ENCODE peak calls at places on chromosomes 7 and 10, in ten cellular contexts. V is GM23338, R is PC-3, W is mammary epithelial cell, I is body of pancreas, Q is brain microvascular endothelial cell, M is tibial artery, A is fibroblast of lung, K is IMR-90, L is GM06990. P is an unnamed sample.

GRCh38 chr10:33876547-33877400 is 542.3 kb upstream of the NRP1 start:
- DNase-seq in A (peak; percentile 58), Q (no peak), W (no peak), L (no peak), V (no peak), R (peak; percentile 31), I (no peak), M (peak; percentile 29), K (no peak), P (peak; percentile 47)

GRCh38 chr7:93015193-93016084 is 102.3 kb downstream of the SAMD9 start:
- DNase-seq in A (peak; percentile 52), W (no peak), M (no peak), L (no peak), K (peak; percentile 80), Q (peak; percentile 26), V (no peak), I (no peak), R (peak; percentile 13), P (no peak)

GRCh38 chr7:73977626-73978618 is 50.1 kb upstream of the ELN start:
- DNase-seq in W (no peak), K (no peak), I (no peak), A (no peak), M (peak; percentile 34), Q (no peak), R (no peak), L (no peak), V (no peak), P (no peak)

GRCh38 chr10:101012525-101013364 is 13.1 kb downstream of the LZTS2 start:
- DNase-seq in K (peak; percentile 95), M (peak; percentile 90), L (no peak), R (peak; percentile 84), V (peak; percentile 90), A (peak; percentile 93), I (peak; percentile 83), Q (peak; percentile 94), W (peak; percentile 93), P (peak; percentile 87)

GRCh38 chr7:47946581-47947354 is 1.5 kb downstream of the PKD1L1 start:
- DNase-seq in M (no peak), A (no peak), W (peak; percentile 46), Q (no peak), V (no peak), R (no peak), I (no peak), L (no peak), K (no peak), P (peak; percentile 65)

GRCh38 chr10:14450041-14450491 is 119.3 kb upstream of the FRMD4A start:
- DNase-seq in M (no peak), V (no peak), L (no peak), R (no peak), A (no peak), W (no peak), I (peak; percentile 53), K (peak; percentile 65), Q (peak; percentile 56), P (peak; percentile 15)

GRCh38 chr10:74371696-74372095 is 220.7 kb downstream of the ADK start:
- DNase-seq in Q (peak; percentile 19), L (no peak), A (peak; percentile 84), V (no peak), K (peak; percentile 51), W (no peak), I (no peak), M (no peak), R (no peak), P (no peak)

GRCh38 chr10:69734797-69735468 is 66.8 kb upstream of the COL13A1 start:
- DNase-seq in W (no peak), M (no peak), I (no peak), K (no peak), A (no peak), V (no peak), R (no peak), L (no peak), Q (no peak), P (no peak)

GRCh38 chr10:25028711-25029110 is 12.3 kb downstream of the THNSL1 start:
- DNase-seq in K (peak; percentile 32), V (no peak), A (no peak), W (peak; percentile 32), Q (no peak), I (no peak), R (peak; percentile 20), L (no peak), M (no peak), P (peak; percentile 40)

GRCh38 chr10:101580486-101581399 is 7.3 kb downstream of the POLL start:
- DNase-seq in M (no peak), I (no peak), A (no peak), L (no peak), R (no peak), K (no peak), W (no peak), V (no peak), Q (no peak), P (no peak)

DNA sequence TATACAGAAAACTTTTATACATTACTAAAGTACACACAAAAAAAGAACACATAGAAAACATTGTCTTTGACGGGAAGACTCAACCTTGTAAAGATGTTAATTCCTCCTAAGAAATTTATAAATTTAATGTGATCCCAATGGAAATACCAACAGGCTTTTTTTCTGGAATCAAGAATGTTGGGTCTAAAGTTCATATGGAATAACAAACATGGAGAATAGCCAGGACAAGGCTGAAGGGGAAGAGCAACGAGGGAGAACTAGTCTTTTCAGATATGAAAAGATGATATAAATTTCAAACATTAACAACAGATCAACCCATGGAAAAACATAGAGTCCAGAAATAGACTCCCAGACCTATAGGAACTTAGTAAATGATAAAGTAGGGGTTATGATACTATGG is 19.8 kb downstream of the HIPK2 start:
- DNase-seq in A (no peak), R (no peak), Q (no peak), V (no peak), M (no peak), L (no peak), K (no peak), W (no peak), I (no peak), P (no peak)
- H3K36me3 ChIP-seq in A (peaks cover 4% of the 10 kb centered on the region), R (peaks cover 35% of the 10 kb centered on the region), Q (peaks cover 7% of the 10 kb centered on the region), V (no peaks in the 10 kb centered on the region), M (peaks cover 4% of the 10 kb centered on the region), L (peaks cover 6% of the 10 kb centered on the region), K (peaks cover 19% of the 10 kb centered on the region), W (no peaks in the 10 kb centered on the region), I (no peaks in the 10 kb centered on the region), P (peaks cover 3% of the 10 kb centered on the region)

GRCh38 chr10:49001402-49001801 is 61.8 kb upstream of the LRRC18 start:
- DNase-seq in L (no peak), M (no peak), Q (no peak), K (no peak), W (no peak), R (peak; percentile 31), I (no peak), A (no peak), V (peak; percentile 76), P (no peak)
- TF ChIP-seq CTCF in L (no peak), M (no peak), Q (peak; percentile 41), K (no peak), W (no peak), R (peak; percentile 47), I (no peak), A (no peak), V (peak; percentile 33), P (no peak)

GRCh38 chr7:37921340-37921805 is 933 bp downstream of the EPDR1 start:
- DNase-seq in L (no peak), Q (peak; percentile 64), K (no peak), A (no peak), R (peak; percentile 48), W (no peak), I (peak; percentile 41), M (peak; percentile 29), V (peak; percentile 65), P (no peak)

GRCh38 chr7:37924399-37924798 is 4.0 kb downstream of the EPDR1 start:
- DNase-seq in Q (no peak), V (no peak), W (no peak), I (no peak), M (no peak), A (no peak), R (no peak), L (no peak), K (no peak), P (no peak)

GRCh38 chr7:37921876-37922275 is 1.4 kb downstream of the EPDR1 start:
- DNase-seq in V (no peak), Q (no peak), A (no peak), I (no peak), W (no peak), L (no peak), R (no peak), K (no peak), M (no peak), P (no peak)

GRCh38 chr7:37925620-37926019 is 5.2 kb downstream of the EPDR1 start:
- DNase-seq in W (no peak), M (no peak), L (no peak), I (no peak), V (no peak), R (no peak), A (no peak), Q (no peak), K (no peak), P (no peak)

DNA sequence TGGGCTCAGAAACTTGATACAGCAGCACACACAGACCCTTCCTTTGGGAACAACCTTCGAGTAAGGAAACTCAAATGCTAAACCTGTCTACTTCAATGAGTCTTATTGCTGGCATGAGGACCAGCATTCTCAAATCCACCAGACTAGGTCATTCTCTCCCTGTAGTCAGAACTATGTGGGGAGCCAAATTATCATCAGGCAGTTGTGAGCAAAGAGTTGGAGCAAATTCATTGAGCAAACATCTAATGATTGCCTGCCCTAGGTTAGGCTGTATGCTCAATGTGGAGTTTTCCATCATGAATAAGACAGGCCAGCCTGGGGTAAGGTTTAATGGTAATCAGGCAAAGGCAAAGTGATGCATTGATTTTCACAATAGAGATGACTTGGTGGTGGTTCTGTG is 3.6 kb downstream of the EPDR1 start:
- DNase-seq in K (no peak), M (no peak), A (no peak), V (no peak), L (no peak), W (no peak), Q (no peak), I (no peak), R (no peak), P (no peak)
- H3K4me3 ChIP-seq in K (no peak overlapping the region), M (no peak overlapping the region), A (no peak overlapping the region), V (no peak overlapping the region), L (no peak overlapping the region), W (no peak overlapping the region), Q (no peak overlapping the region), I (no peak overlapping the region), R (no peak overlapping the region), P (no peak overlapping the region)

GRCh38 chr7:98985945-98986344 is 107.6 kb downstream of the TRRAP start:
- DNase-seq in Q (no peak), A (no peak), M (no peak), I (no peak), W (no peak), L (no peak), V (no peak), K (no peak), R (no peak), P (no peak)

GRCh38 chr7:98981701-98982100 is 103.4 kb downstream of the TRRAP start:
- DNase-seq in V (no peak), A (no peak), Q (no peak), I (no peak), M (no peak), W (no peak), K (no peak), L (no peak), R (no peak), P (no peak)

GRCh38 chr7:98982686-98983085 is 104.4 kb downstream of the TRRAP start:
- DNase-seq in R (no peak), M (no peak), Q (no peak), L (no peak), A (no peak), V (no peak), W (no peak), I (no peak), K (no peak), P (no peak)

GRCh38 chr7:98988641-98989040 is 110.3 kb downstream of the TRRAP start:
- DNase-seq in L (no peak), K (no peak), M (no peak), V (no peak), I (no peak), W (no peak), Q (no peak), R (no peak), A (no peak), P (no peak)

GRCh38 chr7:98984126-98984525 is 105.8 kb downstream of the TRRAP start:
- DNase-seq in M (no peak), L (no peak), K (no peak), R (no peak), A (no peak), Q (no peak), W (no peak), V (no peak), I (no peak), P (no peak)
- H3K36me3 ChIP-seq in M (peaks cover 96% of the 10 kb centered on the region), L (peaks cover 27% of the 10 kb centered on the region), K (peaks cover 62% of the 10 kb centered on the region), R (peaks cover 55% of the 10 kb centered on the region), A (peaks cover 23% of the 10 kb centered on the region), Q (peaks cover 72% of the 10 kb centered on the region), W (peaks cover 26% of the 10 kb centered on the region), V (peaks cover 50% of the 10 kb centered on the region), I (peaks cover 9% of the 10 kb centered on the region), P (peaks cover 22% of the 10 kb centered on the region)

P was measured in bronchial epithelial cell.